ENCODE peak calls at places on chromosomes 2 and 18, in six cellular contexts. U is neural progenitor cell; M is effector memory CD4-positive, alpha-beta T cell; X is cardiac fibroblast; P is GM23248; F is stomach. J is an unnamed sample.

GRCh38 chr18:3117493-3118192 is 102.1 kb downstream of the MYOM1 start:
- DNase-seq in P (no peak), X (no peak), U (no peak), M (no peak), F (no peak), J (peak)

GRCh38 chr2:236117861-236118269 is 50.3 kb downstream of the GBX2 start:
- DNase-seq in F (no peak), U (peak), P (no peak), X (no peak), M (no peak), J (no peak)

GRCh38 chr2:219474285-219475060 is 24.2 kb upstream of the GMPPA start:
- DNase-seq in U (no peak), X (no peak), M (no peak), F (no peak), P (no peak), J (no peak)

GRCh38 chr2:46230115-46230571 is 67.1 kb upstream of the EPAS1 start:
- DNase-seq in U (no peak), P (no peak), M (no peak), X (no peak), F (no peak), J (no peak)

GRCh38 chr2:184481862-184482261 is 116.5 kb upstream of the ZNF804A start:
- DNase-seq in P (no peak), F (no peak), M (no peak), X (no peak), U (no peak), J (no peak)

GRCh38 chr2:181790716-181791649 is 100.5 kb upstream of the ITPRID2 start:
- DNase-seq in U (no peak), X (peak), M (no peak), P (peak), F (no peak), J (peak)

GRCh38 chr2:136136921-136137320 is 19.0 kb upstream of the CXCR4 start:
- DNase-seq in U (no peak), X (no peak), P (no peak), M (no peak), F (no peak), J (no peak)

GRCh38 chr2:112831380-112831930 is 5.1 kb downstream of the IL1B start:
- DNase-seq in X (no peak), F (no peak), U (no peak), M (no peak), P (no peak), J (no peak)

GRCh38 chr2:179596018-179596417 is 265.4 kb downstream of the ZNF385B start:
- DNase-seq in M (no peak), F (no peak), U (no peak), X (peak), P (peak), J (peak)

GRCh38 chr2:134375935-134376334 is 122.1 kb downstream of the MGAT5 start:
- DNase-seq in F (no peak), U (peak), P (peak), M (no peak), X (peak), J (peak)

GRCh38 chr18:21053127-21053526 is 58.5 kb downstream of the ROCK1 start:
- DNase-seq in M (no peak), U (no peak), F (no peak), X (peak), P (peak), J (peak)

GRCh38 chr18:52499646-52500045 is 159.6 kb downstream of the DCC start:
- DNase-seq in F (no peak), P (no peak), M (no peak), U (no peak), X (no peak), J (peak)

GRCh38 chr18:37778417-37779165 is 213.0 kb upstream of the CELF4 start:
- DNase-seq in M (no peak), P (peak), U (peak), F (peak), X (peak), J (peak)

GRCh38 chr18:63339920-63340484 is 20.4 kb upstream of the BCL2 start:
- DNase-seq in X (peak), U (peak), P (peak), M (peak), F (no peak), J (peak)

GRCh38 chr2:42907835-42908234 is 115.5 kb upstream of the HAAO start:
- DNase-seq in U (no peak), P (no peak), M (no peak), X (no peak), F (no peak), J (no peak)

GRCh38 chr2:160126756-160127155 is 64.3 kb upstream of the PLA2R1 start:
- DNase-seq in P (no peak), F (no peak), U (no peak), X (no peak), M (no peak), J (no peak)

GRCh38 chr2:156329031-156329921 is 3.2 kb downstream of the NR4A2 start:
- DNase-seq in X (no peak), U (peak), P (no peak), M (no peak), F (no peak), J (no peak)

GRCh38 chr18:57771183-57771582 is 31.9 kb downstream of the ATP8B1 start:
- DNase-seq in F (peak), M (no peak), X (no peak), P (no peak), U (no peak), J (no peak)

GRCh38 chr2:234027646-234028045 is 22.9 kb upstream of the SPP2 start:
- DNase-seq in X (no peak), M (no peak), F (no peak), P (no peak), U (no peak), J (no peak)

GRCh38 chr18:35756506-35757117 is 175.1 kb downstream of the GALNT1 start:
- DNase-seq in M (peak), X (peak), U (peak), P (peak), F (peak), J (peak)

GRCh38 chr18:79871026-79871390 is 73.3 kb downstream of the KCNG2 start:
- DNase-seq in P (no peak), M (no peak), U (no peak), X (no peak), F (no peak), J (no peak)

GRCh38 chr2:32947484-32948143 is 861 bp downstream of the LTBP1 start:
- DNase-seq in P (peak), X (peak), M (no peak), F (peak), U (peak), J (peak)

GRCh38 chr2:160908157-160908556 is 252.1 kb upstream of the TANK start:
- DNase-seq in X (no peak), U (no peak), F (no peak), P (no peak), M (no peak), J (no peak)

GRCh38 chr18:31970617-31971016 is 27.7 kb upstream of the TRAPPC8 start:
- DNase-seq in U (no peak), M (no peak), X (no peak), P (no peak), F (no peak), J (no peak)

GRCh38 chr2:45643543-45644542 is 7.6 kb upstream of the PRKCE start:
- DNase-seq in M (peak), X (peak), U (peak), F (peak), P (peak), J (peak)

GRCh38 chr2:227460833-227461232 is 11.1 kb upstream of the AGFG1 start:
- DNase-seq in U (no peak), F (no peak), X (no peak), M (no peak), P (peak), J (no peak)

GRCh38 chr2:80186262-80186661 is 118.3 kb downstream of the LRRTM1 start:
- DNase-seq in P (no peak), U (no peak), M (no peak), X (no peak), F (no peak), J (no peak)

GRCh38 chr2:9490789-9491188 is 16.4 kb downstream of the IAH1 start:
- DNase-seq in F (no peak), M (no peak), X (no peak), P (no peak), U (no peak), J (no peak)

GRCh38 chr2:44674473-44675299 is 266.8 kb upstream of the SIX3 start:
- DNase-seq in U (no peak), F (no peak), X (no peak), M (no peak), P (no peak), J (no peak)

GRCh38 chr2:201144101-201145051 is 28.4 kb downstream of the CFLAR start:
- DNase-seq in U (no peak), P (no peak), M (no peak), X (no peak), F (no peak), J (no peak)

GRCh38 chr2:239881561-239882320 is 143.4 kb downstream of the NDUFA10 start:
- DNase-seq in F (peak), P (peak), X (peak), M (no peak), U (no peak), J (peak)

GRCh38 chr18:6718255-6718654 is 11.3 kb upstream of the ARHGAP28 start:
- DNase-seq in F (no peak), X (no peak), M (no peak), U (no peak), P (no peak), J (no peak)

GRCh38 chr18:42583197-42583776 is 532.2 kb downstream of the RIT2 start:
- DNase-seq in M (no peak), F (no peak), U (no peak), X (peak), P (no peak), J (no peak)

GRCh38 chr2:216519154-216519762 is 20.6 kb downstream of the RPL37A start:
- DNase-seq in U (peak), X (peak), P (peak), F (peak), M (no peak), J (peak)

GRCh38 chr2:226758886-226759660 is 40.5 kb downstream of the IRS1 start:
- DNase-seq in P (peak), U (no peak), F (no peak), X (peak), M (no peak), J (peak)

GRCh38 chr2:171404258-171404657 is 29.5 kb downstream of the METTL8 start:
- DNase-seq in X (peak), F (no peak), P (peak), M (no peak), U (no peak), J (peak)

GRCh38 chr2:167832840-167833239 is 414.6 kb downstream of the STK39 start:
- DNase-seq in M (no peak), U (no peak), F (no peak), P (no peak), X (no peak), J (no peak)

GRCh38 chr18:79361766-79362522 is 33.8 kb upstream of the NFATC1 start:
- DNase-seq in P (peak), F (no peak), M (no peak), X (no peak), U (no peak), J (no peak)

GRCh38 chr2:8478133-8478793 is 203.6 kb upstream of the ID2 start:
- DNase-seq in U (no peak), F (no peak), X (no peak), M (no peak), P (no peak), J (no peak)

GRCh38 chr18:8287184-8287885 is 321.9 kb upstream of the RAB12 start:
- DNase-seq in F (no peak), M (no peak), X (no peak), P (no peak), U (no peak), J (no peak)

GRCh38 chr18:8279931-8280330 is 329.3 kb upstream of the RAB12 start:
- DNase-seq in F (no peak), P (no peak), U (no peak), M (no peak), X (no peak), J (no peak)

GRCh38 chr18:8288447-8289213 is 320.6 kb upstream of the RAB12 start:
- DNase-seq in F (no peak), X (no peak), P (no peak), M (no peak), U (peak), J (no peak)

GRCh38 chr18:8286303-8286702 is 322.9 kb upstream of the RAB12 start:
- DNase-seq in U (no peak), P (no peak), F (peak), M (no peak), X (peak), J (no peak)

GRCh38 chr18:8283901-8284585 is 325.2 kb upstream of the RAB12 start:
- DNase-seq in F (no peak), P (peak), M (no peak), U (no peak), X (peak), J (peak)
- H3K4me3 ChIP-seq in F (no peak), P (peak), M (no peak), U (no peak), X (no peak), J (no peak)

GRCh38 chr2:69683170-69683971 is 39.8 kb upstream of the AAK1 start:
- DNase-seq in X (peak), U (no peak), F (no peak), P (peak), M (no peak), J (peak)
- H3K4me3 ChIP-seq in X (no peak), U (no peak), F (no peak), P (no peak), M (no peak), J (no peak)

GRCh38 chr2:220506466-220506865 is 879.0 kb downstream of the SLC4A3 start:
- DNase-seq in X (no peak), P (no peak), F (no peak), U (no peak), M (no peak), J (no peak)
- H3K4me3 ChIP-seq in X (no peak), P (no peak), F (no peak), U (no peak), M (no peak), J (no peak)

GRCh38 chr2:55134316-55134706 is 84.1 kb upstream of the RTN4 start:
- DNase-seq in X (no peak), M (no peak), F (no peak), P (no peak), U (no peak), J (no peak)
- H3K4me3 ChIP-seq in X (no peak), M (peak), F (peak), P (peak), U (no peak), J (peak)

GRCh38 chr2:224363281-224363680 is 38.6 kb downstream of the FAM124B start:
- DNase-seq in P (no peak), F (no peak), X (no peak), M (no peak), U (no peak), J (no peak)
- H3K4me3 ChIP-seq in P (no peak), F (no peak), X (no peak), M (no peak), U (no peak), J (no peak)

DNA sequence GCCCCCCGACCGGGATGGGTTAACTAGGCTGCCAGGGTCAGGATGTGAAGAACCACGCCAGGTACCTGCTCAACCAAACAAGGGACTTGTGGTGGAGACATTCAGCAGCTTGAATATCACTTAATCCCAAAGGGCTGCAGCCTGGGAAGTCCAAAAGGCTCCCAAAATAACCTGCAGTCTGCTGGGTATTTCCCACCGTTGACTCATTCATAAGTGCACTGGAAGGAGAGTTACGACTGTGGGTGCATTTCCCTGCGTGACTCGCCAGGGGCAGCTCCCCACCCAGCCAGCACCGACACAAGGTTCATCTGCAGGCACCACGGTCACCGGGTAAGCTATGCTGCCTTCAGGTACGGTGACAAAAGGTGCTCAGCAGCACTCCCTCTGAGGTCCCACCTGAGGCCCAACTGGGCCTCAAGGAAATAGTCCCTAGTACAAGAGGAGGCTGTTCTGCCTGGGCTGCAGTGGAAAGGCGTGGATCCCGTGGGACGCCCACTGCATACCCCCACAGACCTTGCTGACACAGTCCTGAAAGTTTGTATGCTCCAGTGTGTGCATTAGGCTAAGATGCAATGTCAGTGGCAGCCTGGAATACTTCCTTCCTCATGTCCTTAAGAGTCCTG is 86.5 kb downstream of the UXS1 start:
- DNase-seq in X (no peak), U (no peak), P (peak), F (no peak), M (peak), J (peak)
- H3K4me3 ChIP-seq in X (no peak), U (no peak), P (no peak), F (no peak), M (no peak), J (no peak)

GRCh38 chr2:222298311-222299150 is at the start of gene PAX3:
- DNase-seq in P (no peak), X (no peak), M (no peak), F (no peak), U (peak), J (peak)
- H3K4me3 ChIP-seq in P (no peak), X (no peak), M (no peak), F (no peak), U (peak), J (peak)

J was measured in AG10803.